ENCODE peak calls at places on chromosomes 7 and 10, in four cellular contexts. H, K, N and Y are unnamed samples.

GRCh38 chr10:118725784-118726507 is 28.8 kb downstream of the CACUL1 start:
- DNase-seq in H (no peak), K (no peak), N (no peak), Y (no peak)

GRCh38 chr10:66639351-66639750 is 286.5 kb upstream of the LRRTM3 start:
- DNase-seq in K (no peak), H (no peak), N (no peak), Y (no peak)

GRCh38 chr10:84613336-84614021 is 285.1 kb downstream of the CCSER2 start:
- DNase-seq in K (peak; percentile 71), H (peak; percentile 49), N (peak; percentile 55), Y (no peak)

GRCh38 chr7:5479941-5480517 is 56.4 kb upstream of the TNRC18 start:
- DNase-seq in N (no peak), K (no peak), H (no peak), Y (no peak)

GRCh38 chr7:126727930-126728331 is 524.8 kb downstream of the GRM8 start:
- DNase-seq in N (no peak), K (no peak), H (peak; percentile 76), Y (no peak)

GRCh38 chr7:43569424-43569823 is 13.5 kb upstream of the STK17A start:
- DNase-seq in H (peak; percentile 67), K (no peak), N (no peak), Y (no peak)

GRCh38 chr10:31314256-31315183 is 4.5 kb upstream of the ZEB1 start:
- DNase-seq in K (peak; percentile 35), N (no peak), H (no peak), Y (no peak)

GRCh38 chr10:4509405-4509804 is 316.6 kb upstream of the AKR1E2 start:
- DNase-seq in N (no peak), K (no peak), H (no peak), Y (no peak)

GRCh38 chr7:15839415-15840100 is 153.1 kb upstream of the MEOX2 start:
- DNase-seq in N (peak; percentile 46), K (no peak), H (peak; percentile 78), Y (no peak)

DNA sequence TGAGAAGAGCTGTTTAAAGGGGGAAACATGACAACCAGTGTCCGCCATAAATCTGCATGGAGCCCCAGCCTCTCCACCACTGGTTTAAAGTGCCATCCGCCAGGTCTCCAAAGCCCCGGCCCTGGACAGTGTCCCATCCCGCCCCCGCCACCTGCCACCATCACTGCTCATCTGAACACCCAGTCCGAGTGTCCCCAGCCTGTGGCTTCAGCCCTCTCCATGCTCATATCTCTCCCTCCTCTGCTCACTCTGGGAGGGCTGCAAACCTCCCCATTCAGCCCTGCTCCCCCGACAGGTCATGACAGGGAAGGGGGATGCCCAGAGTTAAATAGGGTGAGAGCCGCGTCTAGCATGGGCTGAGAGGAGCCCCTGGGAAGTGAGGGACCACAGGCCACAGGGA is 266.2 kb downstream of the DNAJB6 start:
- DNase-seq in K (no peak), N (peak; percentile 26), H (no peak), Y (no peak)
- TF ChIP-seq CTCF in K (no peak), N (no peak), H (no peak), Y (no peak)

GRCh38 chr10:59391060-59391459 is 28.7 kb upstream of the FAM13C start:
- DNase-seq in H (no peak), N (no peak), K (no peak), Y (no peak)

GRCh38 chr10:59383908-59384307 is 21.6 kb upstream of the FAM13C start:
- DNase-seq in N (no peak), H (no peak), K (no peak), Y (no peak)

GRCh38 chr10:59384761-59385160 is 22.4 kb upstream of the FAM13C start:
- DNase-seq in N (no peak), K (no peak), H (no peak), Y (no peak)

GRCh38 chr10:59387951-59388431 is 25.6 kb upstream of the FAM13C start:
- DNase-seq in H (no peak), K (no peak), N (no peak), Y (no peak)

GRCh38 chr10:59388577-59388976 is 26.2 kb upstream of the FAM13C start:
- DNase-seq in N (no peak), H (peak; percentile 17), K (no peak), Y (no peak)
- TF ChIP-seq CTCF in N (no peak), H (no peak), K (no peak), Y (no peak)

GRCh38 chr10:102449321-102450123 is 1.8 kb downstream of the C10orf95 start:
- DNase-seq in H (peak; percentile 83), K (peak; percentile 90), N (peak; percentile 91), Y (peak; percentile 71)

GRCh38 chr10:102452672-102453340 is 1.5 kb upstream of the C10orf95 start:
- DNase-seq in K (no peak), N (peak; percentile 71), H (peak; percentile 84), Y (no peak)

GRCh38 chr10:102450124-102450373 is 1.3 kb downstream of the C10orf95 start:
- DNase-seq in H (no peak), K (no peak), N (no peak), Y (no peak)

GRCh38 chr10:102450374-102451104 is 804 bp downstream of the C10orf95 start:
- DNase-seq in N (peak; percentile 94), H (peak; percentile 96), K (peak; percentile 91), Y (peak; percentile 80)

GRCh38 chr10:102451105-102451969 is at the start of gene C10orf95:
- DNase-seq in K (no peak), N (peak; percentile 62), H (no peak), Y (no peak)
- TF ChIP-seq CTCF in K (no peak), N (no peak), H (no peak), Y (no peak)

GRCh38 chr7:21427861-21428641 is at the start of gene SP4:
- DNase-seq in H (peak; percentile 96), N (peak; percentile 96), K (peak; percentile 98), Y (peak; percentile 93)
- TF ChIP-seq CTCF in H (no peak), N (no peak), K (no peak), Y (no peak)

GRCh38 chr7:156560075-156560474 is 80.5 kb upstream of the RNF32 start:
- DNase-seq in N (no peak), K (no peak), H (peak; percentile 23), Y (no peak)
- TF ChIP-seq CTCF in N (no peak), K (no peak), H (peak; percentile 29), Y (no peak)

DNA sequence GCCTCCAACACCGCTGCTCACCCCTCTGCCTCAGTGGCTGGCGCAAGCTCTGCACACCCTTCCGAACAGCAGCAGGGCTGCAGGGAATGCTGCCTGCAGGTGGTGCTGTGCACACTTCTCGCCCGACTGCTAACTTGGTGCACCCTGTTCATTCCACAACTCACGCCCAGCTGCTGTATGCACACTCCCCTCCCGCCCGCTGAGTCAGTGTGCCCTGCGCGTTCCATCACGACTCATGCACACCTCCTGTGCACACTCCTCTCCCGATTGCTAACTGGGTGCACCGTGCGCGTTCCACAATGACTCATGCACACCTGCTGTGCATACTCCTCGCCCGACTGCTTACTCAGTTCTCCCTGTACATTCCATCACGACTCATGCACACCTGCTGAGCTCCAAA is 21.5 kb downstream of the ADARB2 start:
- DNase-seq in K (peak; percentile 55), N (no peak), H (peak; percentile 33), Y (no peak)
- TF ChIP-seq CTCF in K (no peak), N (peak; percentile 11), H (peak; percentile 35), Y (no peak)

DNA sequence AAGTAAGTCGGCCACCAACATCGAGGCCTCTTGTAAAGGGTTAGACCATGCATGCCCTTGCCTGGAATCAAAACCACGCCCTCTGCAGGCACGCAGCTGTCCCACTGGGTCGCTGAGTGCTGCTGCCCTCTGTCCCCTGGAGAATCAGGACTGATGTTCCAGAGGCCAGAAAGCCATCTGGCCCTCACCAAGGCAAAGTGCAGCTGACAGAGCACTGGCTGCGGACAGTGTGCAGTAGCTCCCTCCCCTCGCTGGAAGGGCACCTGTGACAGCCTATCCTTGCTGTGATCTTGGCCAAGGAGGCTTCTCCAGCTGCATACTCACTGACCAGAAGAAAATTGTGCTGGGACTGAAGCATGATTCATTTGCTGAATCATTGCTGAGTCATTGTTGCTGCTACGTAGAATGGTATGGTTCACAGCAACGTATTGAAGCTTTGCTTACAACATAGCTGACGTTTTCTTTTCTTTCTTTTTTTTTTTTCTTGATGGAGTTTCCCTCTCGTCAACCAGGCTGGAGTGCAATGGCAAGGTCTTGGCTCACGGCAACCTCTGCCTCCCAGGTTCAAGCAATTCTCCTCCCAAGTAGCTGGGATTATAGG is 30.4 kb downstream of the DDC start:
- DNase-seq in H (peak; percentile 98), K (no peak), N (no peak), Y (no peak)
- TF ChIP-seq CTCF in H (peak; percentile 33), K (no peak), N (no peak), Y (no peak)

GRCh38 chr10:116691079-116691398 is 51.3 kb downstream of the HSPA12A start:
- DNase-seq in N (no peak), H (no peak), K (no peak), Y (no peak)

GRCh38 chr10:116691544-116692126 is 50.7 kb downstream of the HSPA12A start:
- DNase-seq in H (no peak), N (no peak), K (no peak), Y (no peak)

GRCh38 chr10:116689096-116689495 is 53.3 kb downstream of the HSPA12A start:
- DNase-seq in K (no peak), N (no peak), H (no peak), Y (no peak)

GRCh38 chr10:116689744-116690143 is 52.6 kb downstream of the HSPA12A start:
- DNase-seq in N (no peak), H (no peak), K (no peak), Y (no peak)

GRCh38 chr10:116690356-116691078 is 51.8 kb downstream of the HSPA12A start:
- DNase-seq in H (no peak), N (no peak), K (no peak), Y (no peak)
- TF ChIP-seq CTCF in H (no peak), N (peak; percentile 15), K (peak; percentile 37), Y (peak; percentile 31)

GRCh38 chr7:7433736-7434260 is 101.9 kb downstream of the COL28A1 start:
- DNase-seq in H (no peak), N (no peak), K (no peak), Y (no peak)

GRCh38 chr7:7435978-7436377 is 99.7 kb downstream of the COL28A1 start:
- DNase-seq in H (no peak), K (no peak), N (no peak), Y (no peak)

GRCh38 chr7:7439564-7439963 is 96.1 kb downstream of the COL28A1 start:
- DNase-seq in K (no peak), N (no peak), H (no peak), Y (no peak)

GRCh38 chr7:7434379-7434778 is 101.3 kb downstream of the COL28A1 start:
- DNase-seq in H (no peak), N (no peak), K (no peak), Y (no peak)

GRCh38 chr7:7438851-7439250 is 96.8 kb downstream of the COL28A1 start:
- DNase-seq in K (no peak), H (peak; percentile 11), N (no peak), Y (no peak)
- TF ChIP-seq CTCF in K (no peak), H (no peak), N (no peak), Y (no peak)

GRCh38 chr10:35971397-35971796 is 329.3 kb upstream of the FZD8 start:
- DNase-seq in N (no peak), H (no peak), K (no peak), Y (no peak)
- TF ChIP-seq CTCF in N (no peak), H (no peak), K (no peak), Y (no peak)